ENCODE peak calls at places on chromosomes 2 and 18, in eight cellular contexts. L is WTC11; D is activated CD8-positive, alpha-beta T cell treated with anti-CD3 and anti-CD28 coated beads for 36 hours; Z is tibial artery; E is fibroblast of mammary gland; V is IMR-90; X is neural crest cell; J is HFF-Myc. N is an unnamed sample.

GRCh38 chr18:25341861-25342260 is 10.1 kb downstream of the ZNF521 start:
- DNase-seq in J (no peak), E (no peak), D (no peak), L (no peak), X (no peak), V (no peak), Z (no peak), N (no peak)

GRCh38 chr18:62944454-62944853 is 229.1 kb downstream of the PHLPP1 start:
- DNase-seq in V (no peak), L (no peak), X (no peak), D (no peak), Z (no peak), E (peak), J (no peak), N (no peak)

GRCh38 chr2:205024822-205025518 is 479.7 kb downstream of the PARD3B start:
- DNase-seq in E (peak), L (no peak), V (peak), Z (peak), D (peak), J (peak), X (no peak), N (no peak)

GRCh38 chr2:237733677-237734300 is 64.8 kb upstream of the RBM44 start:
- DNase-seq in D (no peak), Z (no peak), X (no peak), V (no peak), J (no peak), L (peak), E (no peak), N (no peak)

GRCh38 chr2:119113489-119113770 is 45.1 kb downstream of the C1QL2 start:
- DNase-seq in J (no peak), X (no peak), Z (no peak), L (no peak), D (no peak), E (no peak), V (no peak), N (no peak)

GRCh38 chr2:239966029-239966847 is 58.9 kb downstream of the NDUFA10 start:
- DNase-seq in J (no peak), Z (no peak), E (peak), D (no peak), L (no peak), V (no peak), X (no peak), N (no peak)

GRCh38 chr2:6800553-6800952 is 65.2 kb downstream of the CMPK2 start:
- DNase-seq in E (peak), V (peak), J (no peak), X (no peak), D (no peak), Z (no peak), L (no peak), N (no peak)

GRCh38 chr2:10057231-10058107 is 14.1 kb downstream of the KLF11 start:
- DNase-seq in Z (no peak), L (peak), E (peak), D (peak), X (peak), V (peak), J (no peak), N (no peak)

GRCh38 chr2:96637385-96638143 is 548 bp downstream of the KANSL3 start:
- DNase-seq in Z (peak), E (peak), D (peak), J (peak), X (peak), V (peak), L (peak), N (peak)

GRCh38 chr2:179440642-179441251 is 176.1 kb upstream of the SESTD1 start:
- DNase-seq in D (no peak), L (no peak), X (no peak), V (peak), Z (no peak), E (peak), J (no peak), N (no peak)

GRCh38 chr2:150466770-150467640 is 20.5 kb downstream of the RND3 start:
- DNase-seq in J (no peak), X (no peak), E (peak), V (peak), D (no peak), Z (no peak), L (no peak), N (no peak)

GRCh38 chr18:66110607-66111006 is 359.8 kb downstream of the CDH7 start:
- DNase-seq in Z (no peak), D (no peak), X (no peak), J (no peak), L (no peak), E (no peak), V (no peak), N (no peak)

GRCh38 chr2:195337597-195337996 is 319.4 kb upstream of the SLC39A10 start:
- DNase-seq in X (no peak), Z (no peak), E (no peak), L (no peak), V (no peak), D (no peak), J (no peak), N (no peak)

GRCh38 chr2:241304039-241304670 is 11.3 kb downstream of the HDLBP start:
- DNase-seq in E (no peak), V (no peak), D (no peak), J (no peak), Z (no peak), X (no peak), L (no peak), N (no peak)

GRCh38 chr2:235765181-235765820 is 271.5 kb downstream of the AGAP1 start:
- DNase-seq in E (peak), D (no peak), J (peak), L (no peak), Z (no peak), X (no peak), V (peak), N (no peak)

GRCh38 chr18:66111018-66111417 is 360.2 kb downstream of the CDH7 start:
- DNase-seq in Z (no peak), X (no peak), V (no peak), J (no peak), E (no peak), D (no peak), L (no peak), N (no peak)

GRCh38 chr18:34729264-34729663 is 19.2 kb downstream of the DTNA start:
- DNase-seq in X (no peak), D (peak), E (peak), L (peak), V (no peak), J (no peak), Z (no peak), N (no peak)

GRCh38 chr2:32502941-32503340 is 124.9 kb upstream of the TTC27 start:
- DNase-seq in L (no peak), D (no peak), E (no peak), V (no peak), X (no peak), Z (no peak), J (no peak), N (no peak)

DNA sequence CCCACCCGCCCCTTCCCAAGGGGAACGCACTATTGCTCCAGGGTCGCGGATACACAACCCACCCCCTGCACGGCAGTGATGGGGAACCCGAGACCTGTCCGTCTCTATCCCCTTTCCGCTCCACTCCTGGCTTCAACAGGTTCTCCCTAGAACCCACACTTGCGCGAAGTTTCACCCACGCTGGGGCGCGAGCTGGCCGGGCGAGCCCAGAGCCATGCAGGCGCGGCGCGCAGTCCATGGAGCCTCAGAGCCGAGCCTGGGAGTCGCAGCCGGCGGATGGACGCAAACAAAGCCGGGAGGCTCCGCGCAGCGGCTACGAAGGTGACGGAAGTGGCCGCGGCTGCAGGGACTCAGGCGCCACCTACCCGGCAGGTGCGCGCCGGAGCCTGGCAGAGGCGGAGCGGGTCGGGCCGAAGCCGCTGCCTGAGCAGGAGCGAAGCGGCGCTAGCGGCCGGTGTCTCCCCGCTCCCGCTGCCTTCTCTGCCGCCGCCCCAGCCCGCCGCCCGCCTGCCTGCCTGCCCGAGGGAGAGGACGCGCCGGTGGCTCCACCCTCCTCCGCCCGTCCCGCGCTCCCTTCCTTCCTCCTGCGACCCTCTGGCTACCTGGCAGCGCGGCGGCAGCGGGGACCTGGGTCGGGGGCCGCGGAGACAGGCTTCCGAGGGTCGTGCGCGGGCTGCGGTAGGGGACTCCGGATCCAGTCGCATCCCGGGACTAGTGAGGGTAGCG is 14.0 kb downstream of the ALPG start:
- DNase-seq in D (peak), J (no peak), Z (no peak), E (no peak), X (no peak), V (no peak), L (peak), N (peak)
- TF ChIP-seq CTCF in D (no peak), J (no peak), Z (no peak), E (no peak), X (no peak), V (no peak), L (no peak), N (no peak)

GRCh38 chr2:27133195-27133875 is 1.1 kb downstream of the PREB start:
- DNase-seq in E (no peak), X (no peak), D (peak), V (no peak), Z (no peak), L (no peak), J (no peak), N (no peak)

GRCh38 chr2:27136751-27137150 is 2.3 kb upstream of the PREB start:
- DNase-seq in L (no peak), E (no peak), D (no peak), J (no peak), V (no peak), Z (no peak), X (no peak), N (no peak)

GRCh38 chr2:27134781-27135470 is 490 bp upstream of the PREB start:
- DNase-seq in X (no peak), D (no peak), V (no peak), J (no peak), E (no peak), Z (no peak), L (no peak), N (no peak)

GRCh38 chr2:27135471-27135955 is 1.1 kb upstream of the PREB start:
- DNase-seq in L (no peak), D (no peak), X (no peak), E (no peak), J (no peak), V (no peak), Z (no peak), N (no peak)

DNA sequence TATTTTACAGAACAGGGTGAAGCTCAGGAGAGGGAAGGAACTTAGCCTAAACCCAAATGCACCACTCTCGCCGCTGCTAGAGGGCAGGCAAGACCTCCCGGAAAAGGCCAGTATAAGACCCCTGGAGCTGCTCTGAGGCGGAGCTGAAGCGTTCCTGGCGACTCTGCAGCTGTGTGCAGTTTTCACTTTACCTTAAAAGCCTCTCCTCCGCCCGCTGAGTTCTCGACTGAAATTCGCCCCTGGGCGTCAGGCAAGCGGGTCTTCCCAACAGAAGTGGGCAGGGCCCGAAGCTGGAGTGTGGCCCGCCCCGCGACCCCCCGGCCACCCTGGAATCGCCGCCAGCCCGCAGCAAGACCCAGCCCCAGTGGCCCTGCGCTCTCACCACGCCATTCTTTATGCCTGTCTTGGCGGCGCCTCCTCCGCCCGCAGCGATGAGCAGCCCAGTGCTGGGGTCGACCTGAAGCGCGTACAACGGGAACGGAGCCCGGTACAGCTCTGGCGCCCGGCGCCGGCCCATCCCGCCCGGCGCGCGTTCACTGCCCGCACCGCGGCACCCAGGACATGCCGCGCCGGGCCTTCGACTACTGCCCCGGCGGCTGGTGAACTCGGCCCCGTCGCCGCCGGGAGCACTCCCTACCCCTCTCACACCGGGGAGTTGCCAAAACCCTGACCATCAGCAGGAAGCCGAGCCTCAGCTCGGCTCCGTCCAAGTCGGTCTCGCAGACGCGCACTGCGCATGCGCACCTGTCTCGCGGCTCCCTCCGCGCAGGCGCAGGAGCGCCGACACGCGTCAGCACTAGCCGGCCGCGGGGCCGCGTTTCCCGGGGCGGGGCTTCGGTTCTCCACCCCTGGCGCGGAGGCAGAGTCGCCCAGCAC is at the start of gene PREB:
- DNase-seq in J (peak), L (peak), D (peak), Z (peak), X (peak), V (peak), E (peak), N (peak)
- TF ChIP-seq CTCF in J (peak), L (no peak), D (no peak), Z (no peak), X (peak), V (peak), E (peak), N (no peak)

GRCh38 chr2:185279999-185280398 is 458.6 kb upstream of the FSIP2 start:
- DNase-seq in E (peak), Z (no peak), X (no peak), V (peak), J (no peak), D (no peak), L (no peak), N (no peak)

DNA sequence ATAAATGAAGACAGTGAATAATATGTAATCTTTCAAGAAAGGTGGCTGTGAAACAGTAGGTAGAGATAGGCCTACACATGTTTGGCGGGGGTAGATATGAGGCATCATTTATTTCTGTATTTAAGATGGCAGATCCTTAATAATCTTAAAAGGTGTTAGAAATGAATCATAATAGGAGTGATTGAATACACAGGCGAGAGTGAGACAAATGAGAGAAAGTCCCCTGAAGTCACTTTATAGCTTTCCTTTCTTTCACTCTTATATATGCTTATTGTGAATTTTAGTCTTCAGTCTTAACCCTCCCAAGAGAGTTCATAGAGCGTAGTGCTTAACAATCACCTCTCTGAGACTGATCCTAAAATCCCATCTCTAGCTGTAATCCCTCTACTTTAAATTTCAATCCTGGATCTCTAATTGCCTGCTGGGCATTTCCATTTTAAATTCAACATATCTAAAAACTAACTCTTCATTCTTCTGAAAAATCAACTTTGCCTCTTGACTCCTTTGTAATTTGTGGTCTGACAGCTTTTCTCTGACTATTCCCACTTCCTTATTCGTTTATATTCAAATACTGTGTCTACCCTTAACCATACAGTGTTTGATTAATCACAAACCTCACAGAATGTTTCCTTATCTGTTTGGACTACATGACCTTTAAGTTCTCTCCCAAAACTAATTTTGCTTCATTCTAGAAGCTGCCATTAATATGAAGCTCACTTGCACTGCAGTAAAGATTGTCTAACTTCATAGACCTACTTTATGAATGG is 463.7 kb upstream of the FSIP2 start:
- DNase-seq in X (no peak), E (no peak), L (no peak), J (no peak), V (no peak), D (no peak), Z (no peak), N (no peak)
- TF ChIP-seq CTCF in X (no peak), E (no peak), L (no peak), J (no peak), V (no peak), D (no peak), Z (no peak), N (no peak)

DNA sequence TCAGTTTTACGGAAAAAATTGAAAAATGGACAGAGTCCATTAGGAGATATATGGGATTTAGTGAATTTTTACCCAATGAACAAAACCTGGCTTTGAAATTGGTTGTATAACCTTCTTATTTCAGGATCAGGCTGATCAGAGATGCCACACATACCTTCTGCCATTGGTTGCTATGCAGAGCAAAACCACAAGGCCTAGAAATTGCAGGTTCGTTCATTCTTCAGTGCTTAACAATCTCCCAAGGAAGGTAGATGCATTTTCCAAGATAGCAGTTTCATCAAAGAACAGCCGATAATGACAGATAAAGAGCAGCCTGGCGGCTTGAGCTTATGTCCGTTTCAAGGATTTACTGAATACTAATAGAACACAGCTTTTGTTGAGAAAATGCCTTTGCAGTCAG is 868.8 kb downstream of the EPHA4 start:
- DNase-seq in Z (no peak), J (no peak), L (no peak), X (no peak), D (no peak), E (no peak), V (peak), N (no peak)
- TF ChIP-seq CTCF in Z (no peak), J (no peak), L (no peak), X (no peak), D (no peak), E (no peak), V (no peak), N (no peak)

GRCh38 chr2:151808258-151809072 is 19.8 kb downstream of the ARL5A start:
- DNase-seq in D (no peak), Z (no peak), X (no peak), J (no peak), V (peak), L (no peak), E (peak), N (no peak)
- TF ChIP-seq CTCF in D (peak), Z (peak), X (peak), J (peak), V (peak), L (no peak), E (peak), N (peak)

GRCh38 chr2:15938803-15939555 is 1.4 kb upstream of the MYCN start:
- DNase-seq in E (no peak), X (no peak), Z (no peak), L (peak), D (no peak), J (no peak), V (no peak), N (no peak)

GRCh38 chr2:15940661-15941482 is 522 bp downstream of the MYCN start:
- DNase-seq in E (no peak), L (peak), D (peak), X (peak), J (no peak), Z (no peak), V (no peak), N (no peak)

GRCh38 chr2:15937882-15938802 is 2.2 kb upstream of the MYCN start:
- DNase-seq in X (no peak), D (no peak), E (no peak), V (no peak), Z (no peak), J (no peak), L (no peak), N (no peak)

GRCh38 chr2:15939854-15940660 is at the start of gene MYCN:
- DNase-seq in Z (peak), J (no peak), L (peak), V (no peak), X (peak), D (peak), E (peak), N (no peak)

DNA sequence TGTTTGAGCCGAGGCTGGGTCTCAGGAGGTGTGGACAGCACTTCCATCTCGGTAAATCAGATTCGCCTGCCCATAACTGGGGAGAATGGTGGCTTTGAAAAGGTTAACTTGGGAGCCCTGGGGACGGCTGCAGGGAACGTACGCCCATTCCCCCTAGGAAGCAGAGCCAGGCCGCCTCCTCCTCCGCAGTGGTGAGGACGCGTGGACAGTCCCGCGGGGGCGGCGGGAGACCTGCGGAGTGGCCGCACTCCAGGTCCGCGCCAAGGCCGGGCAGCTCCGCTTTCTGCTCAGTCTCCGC is 845 bp upstream of the MYCN start:
- DNase-seq in L (peak), X (no peak), D (no peak), J (no peak), Z (no peak), E (no peak), V (no peak), N (no peak)
- TF ChIP-seq CTCF in L (no peak), X (no peak), D (peak), J (no peak), Z (no peak), E (no peak), V (no peak), N (no peak)

DNA sequence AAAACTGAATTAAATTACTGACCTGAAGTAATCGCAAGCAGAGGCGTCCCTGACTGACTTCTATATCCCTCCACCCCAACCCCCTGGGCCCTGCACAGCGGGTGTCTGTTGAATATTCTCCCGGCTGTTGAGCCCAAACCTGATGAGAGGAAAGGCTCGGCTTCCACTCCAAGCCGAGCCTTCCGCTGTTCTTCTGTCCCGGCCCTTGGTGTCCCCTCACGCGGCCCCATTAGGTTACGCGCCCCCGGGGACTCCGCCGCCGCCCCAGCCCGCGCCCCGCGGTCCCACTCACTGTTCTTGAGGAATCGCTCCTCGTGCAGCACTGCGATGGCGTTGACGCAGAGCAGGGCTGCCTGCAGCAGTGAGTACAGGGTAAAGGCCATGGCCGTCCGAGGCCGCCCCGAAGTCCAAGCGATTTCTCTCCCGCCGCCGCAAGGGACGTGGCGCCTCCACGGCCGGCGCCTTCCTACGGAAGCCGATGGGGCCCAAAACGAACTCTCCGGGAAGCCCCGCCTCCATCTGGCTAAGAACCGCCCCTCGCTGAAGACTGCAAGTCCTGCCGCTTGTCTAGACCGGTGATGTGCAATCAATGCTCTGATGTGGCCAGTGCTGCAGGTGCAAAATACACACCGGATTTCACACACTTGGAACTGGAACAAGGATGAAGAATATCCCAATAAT is at the start of gene IER3IP1:
- DNase-seq in L (peak), Z (peak), X (peak), E (peak), D (peak), V (peak), J (peak), N (peak)
- TF ChIP-seq CTCF in L (no peak), Z (peak), X (peak), E (no peak), D (no peak), V (no peak), J (no peak), N (no peak)

N was measured in CD4-positive, alpha-beta T cell.